ENCODE peak calls at places on chromosome 9, in four cellular contexts. G is NCI-H1436, O is spleen, K is ELR. C is an unnamed sample.

GRCh38 chr9:130306826-130307666 is 41.5 kb downstream of the HMCN2 start:
- DNase-seq in G (no peak), K (no peak), O (no peak), C (no peak)

GRCh38 chr9:90188656-90189055 is 454.0 kb downstream of the DIRAS2 start:
- DNase-seq in K (no peak), O (no peak), G (no peak), C (no peak)

GRCh38 chr9:118962426-118962825 is 406.8 kb downstream of the BRINP1 start:
- DNase-seq in G (no peak), K (peak), O (no peak), C (no peak)

GRCh38 chr9:136764301-136764891 is at the start of gene LCN15:
- DNase-seq in K (no peak), G (no peak), O (no peak), C (no peak)

GRCh38 chr9:4743131-4743875 is 2.3 kb upstream of the AK3 start:
- DNase-seq in O (no peak), K (no peak), G (no peak), C (no peak)

GRCh38 chr9:117021881-117022280 is 334.8 kb downstream of the TRIM32 start:
- DNase-seq in K (no peak), O (no peak), G (no peak), C (no peak)

GRCh38 chr9:111794837-111795556 is at the start of gene SHOC1:
- DNase-seq in G (no peak), K (no peak), O (no peak), C (no peak)

GRCh38 chr9:7844283-7844682 is 44.7 kb upstream of the DMAC1 start:
- DNase-seq in G (no peak), O (no peak), K (peak), C (no peak)

GRCh38 chr9:16985559-16986348 is 115.3 kb upstream of the BNC2 start:
- DNase-seq in O (no peak), G (no peak), K (peak), C (no peak)

GRCh38 chr9:111878946-111879345 is 17.7 kb upstream of the UGCG start:
- DNase-seq in O (no peak), G (no peak), K (no peak), C (no peak)

GRCh38 chr9:35920004-35920658 is 10.8 kb downstream of the SPAAR start:
- DNase-seq in G (no peak), K (no peak), O (no peak), C (no peak)

GRCh38 chr9:130215341-130216119 is 43.3 kb downstream of the NCS1 start:
- DNase-seq in O (no peak), G (no peak), K (no peak), C (no peak)

GRCh38 chr9:35686222-35687203 is 3.2 kb downstream of the TPM2 start:
- DNase-seq in K (no peak), O (no peak), G (no peak), C (no peak)

GRCh38 chr9:121915304-121915625 is 177.8 kb downstream of the TTLL11 start:
- DNase-seq in G (no peak), O (no peak), K (no peak), C (no peak)

GRCh38 chr9:131027872-131028179 is 18.9 kb downstream of the LAMC3 start:
- DNase-seq in K (no peak), G (no peak), O (no peak), C (peak)

GRCh38 chr9:106921341-106921899 is 58.5 kb downstream of the ZNF462 start:
- DNase-seq in O (no peak), G (peak), K (no peak), C (no peak)

GRCh38 chr9:114409842-114410241 is 22.1 kb upstream of the AKNA start:
- DNase-seq in O (no peak), G (no peak), K (no peak), C (no peak)

GRCh38 chr9:93094294-93095204 is 1.5 kb upstream of the CARD19 start:
- DNase-seq in G (no peak), K (no peak), O (peak), C (peak)

GRCh38 chr9:91047993-91048607 is 246.5 kb downstream of the SYK start:
- DNase-seq in G (no peak), O (no peak), K (peak), C (no peak)

GRCh38 chr9:37035472-37036236 is 1.6 kb upstream of the PAX5 start:
- DNase-seq in K (no peak), G (peak), O (peak), C (no peak)

GRCh38 chr9:113187935-113188595 is 33.0 kb downstream of the FKBP15 start:
- DNase-seq in O (peak), G (no peak), K (peak), C (peak)

GRCh38 chr9:127090341-127090985 is 32.0 kb downstream of the ANGPTL2 start:
- DNase-seq in O (no peak), G (no peak), K (no peak), C (no peak)

GRCh38 chr9:92665836-92666235 is 4.1 kb downstream of the IPPK start:
- DNase-seq in K (no peak), G (no peak), O (no peak), C (no peak)

GRCh38 chr9:2603621-2604020 is 18.0 kb upstream of the VLDLR start:
- DNase-seq in G (no peak), K (no peak), O (no peak), C (no peak)

GRCh38 chr9:123637940-123638634 is 282.1 kb downstream of the CRB2 start:
- DNase-seq in O (no peak), K (no peak), G (peak), C (no peak)

GRCh38 chr9:136312436-136312835 is 8.5 kb upstream of the CCDC187 start:
- DNase-seq in G (peak), K (peak), O (no peak), C (no peak)

GRCh38 chr9:131289301-131290038 is at the start of gene PLPP7:
- DNase-seq in G (no peak), O (no peak), K (peak), C (no peak)

GRCh38 chr9:137521405-137521985 is 28.7 kb downstream of the PNPLA7 start:
- DNase-seq in O (no peak), G (no peak), K (no peak), C (no peak)

GRCh38 chr9:137956039-137956438 is 78.5 kb downstream of the CACNA1B start:
- DNase-seq in O (no peak), G (no peak), K (no peak), C (no peak)

GRCh38 chr9:95012035-95012708 is 285.7 kb downstream of the AOPEP start:
- DNase-seq in O (no peak), K (no peak), G (no peak), C (no peak)

GRCh38 chr9:92278117-92278516 is 15.4 kb downstream of the IARS1 start:
- DNase-seq in O (no peak), G (no peak), K (peak), C (no peak)

GRCh38 chr9:127112683-127113539 is 9.5 kb downstream of the ANGPTL2 start:
- DNase-seq in G (no peak), K (no peak), O (no peak), C (no peak)